ENCODE peak calls at places on chromosomes 2 and 18, in five cellular contexts. One of them, this sample, is unnamed.

GRCh38 chr2:147382322-147382948 is 462.4 kb upstream of the ACVR2A start:
- DNase-seq in brain microvascular endothelial cell: no peak
- DNase-seq in astrocyte: no peak
- DNase-seq in Calu3: no peak
- DNase-seq in sigmoid colon: no peak
- DNase-seq in this sample: no peak

GRCh38 chr18:62033756-62034155 is 140.9 kb upstream of the RNF152 start:
- DNase-seq in brain microvascular endothelial cell: no peak
- DNase-seq in astrocyte: no peak
- DNase-seq in Calu3: no peak
- DNase-seq in sigmoid colon: no peak
- DNase-seq in this sample: no peak

GRCh38 chr18:8609711-8610441 is 639 bp downstream of the RAB12 start:
- DNase-seq in brain microvascular endothelial cell: no peak
- DNase-seq in astrocyte: no peak
- DNase-seq in Calu3: peak; percentile 10
- DNase-seq in sigmoid colon: peak; percentile 71
- DNase-seq in this sample: peak; percentile 41

GRCh38 chr2:204491528-204491927 is 53.7 kb upstream of the PARD3B start:
- DNase-seq in brain microvascular endothelial cell: peak; percentile 34
- DNase-seq in astrocyte: peak; percentile 40
- DNase-seq in Calu3: no peak
- DNase-seq in sigmoid colon: no peak
- DNase-seq in this sample: no peak

GRCh38 chr18:63099848-63100625 is 219.5 kb downstream of the BCL2 start:
- DNase-seq in brain microvascular endothelial cell: peak; percentile 16
- DNase-seq in astrocyte: no peak
- DNase-seq in Calu3: peak; percentile 68
- DNase-seq in sigmoid colon: no peak
- DNase-seq in this sample: no peak

GRCh38 chr2:169767243-169767888 is 31.3 kb upstream of the SSB start:
- DNase-seq in brain microvascular endothelial cell: peak; percentile 62
- DNase-seq in astrocyte: peak; percentile 26
- DNase-seq in Calu3: peak; percentile 67
- DNase-seq in sigmoid colon: peak; percentile 67
- DNase-seq in this sample: no peak

GRCh38 chr2:169815849-169816248 is 8.9 kb downstream of the METTL5 start:
- DNase-seq in brain microvascular endothelial cell: peak; percentile 86
- DNase-seq in astrocyte: peak; percentile 88
- DNase-seq in Calu3: no peak
- DNase-seq in sigmoid colon: no peak
- DNase-seq in this sample: no peak

GRCh38 chr2:62794791-62795190 is 89.3 kb downstream of the EHBP1 start:
- DNase-seq in brain microvascular endothelial cell: no peak
- DNase-seq in astrocyte: peak; percentile 76
- DNase-seq in Calu3: no peak
- DNase-seq in sigmoid colon: no peak
- DNase-seq in this sample: no peak

GRCh38 chr2:29295843-29296242 is 180.6 kb downstream of the CLIP4 start:
- DNase-seq in brain microvascular endothelial cell: no peak
- DNase-seq in astrocyte: no peak
- DNase-seq in Calu3: peak; percentile 21
- DNase-seq in sigmoid colon: no peak
- DNase-seq in this sample: no peak

GRCh38 chr2:179440642-179441251 is 176.1 kb upstream of the SESTD1 start:
- DNase-seq in brain microvascular endothelial cell: no peak
- DNase-seq in astrocyte: no peak
- DNase-seq in Calu3: no peak
- DNase-seq in sigmoid colon: no peak
- DNase-seq in this sample: no peak

GRCh38 chr2:108929896-108930425 is 59.1 kb downstream of the EDAR start:
- DNase-seq in brain microvascular endothelial cell: no peak
- DNase-seq in astrocyte: no peak
- DNase-seq in Calu3: no peak
- DNase-seq in sigmoid colon: no peak
- DNase-seq in this sample: no peak

GRCh38 chr2:239252433-239253200 is 148.2 kb downstream of the HDAC4 start:
- DNase-seq in brain microvascular endothelial cell: no peak
- DNase-seq in astrocyte: no peak
- DNase-seq in Calu3: no peak
- DNase-seq in sigmoid colon: peak; percentile 86
- DNase-seq in this sample: no peak

GRCh38 chr2:136225950-136226835 is 108.2 kb upstream of the CXCR4 start:
- DNase-seq in brain microvascular endothelial cell: no peak
- DNase-seq in astrocyte: no peak
- DNase-seq in Calu3: no peak
- DNase-seq in sigmoid colon: no peak
- DNase-seq in this sample: no peak

GRCh38 chr18:7084080-7084765 is 33.4 kb downstream of the LAMA1 start:
- DNase-seq in brain microvascular endothelial cell: peak; percentile 39
- DNase-seq in astrocyte: peak; percentile 64
- DNase-seq in Calu3: no peak
- DNase-seq in sigmoid colon: no peak
- DNase-seq in this sample: no peak

GRCh38 chr2:201758229-201758628 is 22.5 kb downstream of the ALS2 start:
- DNase-seq in brain microvascular endothelial cell: no peak
- DNase-seq in astrocyte: no peak
- DNase-seq in Calu3: no peak
- DNase-seq in sigmoid colon: no peak
- DNase-seq in this sample: no peak

GRCh38 chr2:15649556-15650255 is 58.0 kb downstream of the DDX1 start:
- DNase-seq in brain microvascular endothelial cell: no peak
- DNase-seq in astrocyte: no peak
- DNase-seq in Calu3: no peak
- DNase-seq in sigmoid colon: no peak
- DNase-seq in this sample: no peak

GRCh38 chr18:79394438-79395307 is 1.1 kb upstream of the NFATC1 start:
- DNase-seq in brain microvascular endothelial cell: peak; percentile 16
- DNase-seq in astrocyte: peak; percentile 36
- DNase-seq in Calu3: peak; percentile 28
- DNase-seq in sigmoid colon: peak; percentile 88
- DNase-seq in this sample: no peak

GRCh38 chr2:234137400-234138014 is 87.0 kb downstream of the SPP2 start:
- DNase-seq in brain microvascular endothelial cell: peak; percentile 40
- DNase-seq in astrocyte: peak; percentile 88
- DNase-seq in Calu3: peak; percentile 43
- DNase-seq in sigmoid colon: no peak
- DNase-seq in this sample: no peak

GRCh38 chr2:56334622-56335021 is 150.8 kb downstream of the CCDC85A start:
- DNase-seq in brain microvascular endothelial cell: no peak
- DNase-seq in astrocyte: peak; percentile 43
- DNase-seq in Calu3: no peak
- DNase-seq in sigmoid colon: no peak
- DNase-seq in this sample: no peak

GRCh38 chr2:187580462-187581124 is 26.4 kb upstream of the TFPI start:
- DNase-seq in brain microvascular endothelial cell: no peak
- DNase-seq in astrocyte: peak; percentile 66
- DNase-seq in Calu3: no peak
- DNase-seq in sigmoid colon: no peak
- DNase-seq in this sample: no peak

GRCh38 chr2:158779621-158780020 is 15.5 kb upstream of the DAPL1 start:
- DNase-seq in brain microvascular endothelial cell: no peak
- DNase-seq in astrocyte: no peak
- DNase-seq in Calu3: no peak
- DNase-seq in sigmoid colon: no peak
- DNase-seq in this sample: no peak

GRCh38 chr2:62505109-62505508 is 886 bp downstream of the TMEM17 start:
- DNase-seq in brain microvascular endothelial cell: no peak
- DNase-seq in astrocyte: no peak
- DNase-seq in Calu3: no peak
- DNase-seq in sigmoid colon: no peak
- DNase-seq in this sample: no peak

GRCh38 chr2:235833971-235834620 is 334.1 kb downstream of the GBX2 start:
- DNase-seq in brain microvascular endothelial cell: no peak
- DNase-seq in astrocyte: no peak
- DNase-seq in Calu3: no peak
- DNase-seq in sigmoid colon: peak; percentile 39
- DNase-seq in this sample: no peak
- TF ChIP-seq CTCF in brain microvascular endothelial cell: no peak
- TF ChIP-seq CTCF in astrocyte: no peak
- TF ChIP-seq CTCF in Calu3: no peak
- TF ChIP-seq CTCF in sigmoid colon: no peak
- TF ChIP-seq CTCF in this sample: no peak

GRCh38 chr2:218755567-218756404 is 26.2 kb upstream of the CYP27A1 start:
- DNase-seq in brain microvascular endothelial cell: no peak
- DNase-seq in astrocyte: no peak
- DNase-seq in Calu3: no peak
- DNase-seq in sigmoid colon: no peak
- DNase-seq in this sample: no peak

GRCh38 chr2:218756599-218757377 is 25.2 kb upstream of the CYP27A1 start:
- DNase-seq in brain microvascular endothelial cell: no peak
- DNase-seq in astrocyte: no peak
- DNase-seq in Calu3: no peak
- DNase-seq in sigmoid colon: no peak
- DNase-seq in this sample: no peak

GRCh38 chr2:218754201-218754600 is 27.7 kb upstream of the CYP27A1 start:
- DNase-seq in brain microvascular endothelial cell: no peak
- DNase-seq in astrocyte: no peak
- DNase-seq in Calu3: peak; percentile 52
- DNase-seq in sigmoid colon: no peak
- DNase-seq in this sample: no peak

GRCh38 chr2:218755198-218755566 is 26.8 kb upstream of the CYP27A1 start:
- DNase-seq in brain microvascular endothelial cell: no peak
- DNase-seq in astrocyte: no peak
- DNase-seq in Calu3: no peak
- DNase-seq in sigmoid colon: no peak
- DNase-seq in this sample: no peak

GRCh38 chr2:218754781-218755180 is 27.2 kb upstream of the CYP27A1 start:
- DNase-seq in brain microvascular endothelial cell: no peak
- DNase-seq in astrocyte: no peak
- DNase-seq in Calu3: no peak
- DNase-seq in sigmoid colon: no peak
- DNase-seq in this sample: no peak
- TF ChIP-seq CTCF in brain microvascular endothelial cell: no peak
- TF ChIP-seq CTCF in astrocyte: no peak
- TF ChIP-seq CTCF in Calu3: no peak
- TF ChIP-seq CTCF in sigmoid colon: no peak
- TF ChIP-seq CTCF in this sample: no peak

DNA sequence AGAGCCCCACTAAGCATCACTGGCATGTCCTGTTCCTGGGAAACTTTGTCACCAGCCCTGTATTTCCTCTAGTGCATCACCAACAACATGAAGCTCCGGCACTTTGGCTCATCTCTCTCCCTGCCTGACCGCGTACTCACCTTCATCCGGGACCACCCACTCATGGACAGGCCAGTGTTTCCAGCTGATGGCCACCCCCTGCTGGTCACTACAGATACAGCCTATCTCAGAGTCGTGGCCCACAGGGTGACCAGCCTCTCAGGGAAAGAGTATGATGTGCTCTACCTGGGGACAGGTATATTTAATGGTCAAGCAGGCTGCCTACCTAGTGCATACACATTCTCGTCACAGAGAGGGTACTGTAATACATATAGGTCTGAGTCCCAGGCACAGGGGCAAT is 21.0 kb downstream of the SEMA4F start:
- DNase-seq in brain microvascular endothelial cell: no peak
- DNase-seq in astrocyte: no peak
- DNase-seq in Calu3: no peak
- DNase-seq in sigmoid colon: no peak
- DNase-seq in this sample: no peak
- TF ChIP-seq CTCF in brain microvascular endothelial cell: peak; percentile 48
- TF ChIP-seq CTCF in astrocyte: no peak
- TF ChIP-seq CTCF in Calu3: no peak
- TF ChIP-seq CTCF in sigmoid colon: no peak
- TF ChIP-seq CTCF in this sample: no peak

GRCh38 chr2:238015705-238016104 is 45.1 kb upstream of the SCLY start:
- DNase-seq in brain microvascular endothelial cell: no peak
- DNase-seq in astrocyte: no peak
- DNase-seq in Calu3: no peak
- DNase-seq in sigmoid colon: no peak
- DNase-seq in this sample: no peak
- TF ChIP-seq CTCF in brain microvascular endothelial cell: peak; percentile 48
- TF ChIP-seq CTCF in astrocyte: no peak
- TF ChIP-seq CTCF in Calu3: no peak
- TF ChIP-seq CTCF in sigmoid colon: no peak
- TF ChIP-seq CTCF in this sample: no peak

GRCh38 chr2:120205901-120206581 is 17.2 kb downstream of the TMEM185B start:
- DNase-seq in brain microvascular endothelial cell: no peak
- DNase-seq in astrocyte: no peak
- DNase-seq in Calu3: peak; percentile 29
- DNase-seq in sigmoid colon: no peak
- DNase-seq in this sample: no peak
- TF ChIP-seq CTCF in brain microvascular endothelial cell: peak; percentile 68
- TF ChIP-seq CTCF in astrocyte: no peak
- TF ChIP-seq CTCF in Calu3: no peak
- TF ChIP-seq CTCF in sigmoid colon: peak; percentile 19
- TF ChIP-seq CTCF in this sample: peak; percentile 21

GRCh38 chr18:10516078-10516477 is 9.7 kb upstream of the NAPG start:
- DNase-seq in brain microvascular endothelial cell: no peak
- DNase-seq in astrocyte: no peak
- DNase-seq in Calu3: no peak
- DNase-seq in sigmoid colon: no peak
- DNase-seq in this sample: no peak

GRCh38 chr18:10515456-10515855 is 10.4 kb upstream of the NAPG start:
- DNase-seq in brain microvascular endothelial cell: no peak
- DNase-seq in astrocyte: no peak
- DNase-seq in Calu3: no peak
- DNase-seq in sigmoid colon: no peak
- DNase-seq in this sample: no peak

GRCh38 chr18:10519999-10520935 is 5.6 kb upstream of the NAPG start:
- DNase-seq in brain microvascular endothelial cell: peak; percentile 87
- DNase-seq in astrocyte: peak; percentile 81
- DNase-seq in Calu3: peak; percentile 74
- DNase-seq in sigmoid colon: peak; percentile 95
- DNase-seq in this sample: peak; percentile 54

GRCh38 chr18:10519366-10519765 is 6.5 kb upstream of the NAPG start:
- DNase-seq in brain microvascular endothelial cell: no peak
- DNase-seq in astrocyte: peak; percentile 46
- DNase-seq in Calu3: no peak
- DNase-seq in sigmoid colon: no peak
- DNase-seq in this sample: no peak

DNA sequence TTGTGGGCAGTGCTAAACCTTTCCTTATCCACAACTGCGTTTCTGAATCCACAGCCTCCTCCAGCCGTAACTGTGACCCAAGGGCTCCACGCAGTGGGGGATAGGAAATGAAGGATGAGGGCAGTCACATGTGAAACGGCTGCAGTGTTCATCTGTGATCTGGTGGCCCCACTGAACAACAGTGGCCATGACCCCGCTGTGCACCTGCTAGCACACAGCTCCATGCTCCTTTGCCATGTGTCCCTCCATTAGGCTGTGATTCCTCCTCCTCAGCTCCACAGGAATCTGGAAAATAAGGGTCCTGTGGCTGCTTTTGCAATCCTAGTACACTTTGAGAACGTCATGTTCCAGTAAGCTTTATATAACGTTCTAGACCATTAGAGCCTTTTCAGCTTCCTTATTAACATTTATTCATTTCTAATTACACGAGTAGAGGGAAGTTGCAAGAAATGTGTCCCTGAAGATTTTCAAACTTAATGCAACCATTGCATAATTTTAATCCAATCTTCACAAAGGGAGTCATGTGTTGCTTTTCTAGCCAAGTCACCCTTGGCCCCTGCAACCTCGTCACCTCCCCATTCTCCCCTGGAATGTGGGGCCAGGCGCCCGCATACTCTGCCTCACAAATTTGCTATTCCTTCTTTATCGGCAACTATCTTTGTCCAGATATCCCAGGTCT is 7.1 kb upstream of the NAPG start:
- DNase-seq in brain microvascular endothelial cell: peak; percentile 13
- DNase-seq in astrocyte: no peak
- DNase-seq in Calu3: no peak
- DNase-seq in sigmoid colon: peak; percentile 83
- DNase-seq in this sample: no peak
- TF ChIP-seq CTCF in brain microvascular endothelial cell: peak; percentile 54
- TF ChIP-seq CTCF in astrocyte: no peak
- TF ChIP-seq CTCF in Calu3: no peak
- TF ChIP-seq CTCF in sigmoid colon: peak; percentile 26
- TF ChIP-seq CTCF in this sample: no peak

This sample was measured in mesothelial cell of epicardium.